ENCODE peak calls at places on chromosomes 11 and 22, in eight cellular contexts. D is K562, X is A549, N is GM12878, A is left ventricle myocardium inferior, O is PC-9, G is vagina, M is cardiac muscle cell. V is an unnamed sample.

GRCh38 chr11:121814962-121815361 is 301.1 kb downstream of the BLID start:
- DNase-seq in X (no peak), G (no peak), A (no peak), D (no peak), M (no peak), N (no peak), O (no peak), V (no peak)

GRCh38 chr11:534592-535518 is 521 bp downstream of the HRAS start:
- DNase-seq in O (peak; percentile 51), G (no peak), N (no peak), M (peak; percentile 16), D (no peak), A (peak; percentile 26), X (peak; percentile 35), V (peak; percentile 43)

GRCh38 chr11:12376259-12376971 is 956 bp upstream of the PARVA start:
- DNase-seq in X (no peak), N (no peak), A (peak; percentile 50), D (no peak), M (peak; percentile 90), G (no peak), O (no peak), V (peak; percentile 14)

GRCh38 chr11:32839308-32839707 is 9.6 kb downstream of the PRRG4 start:
- DNase-seq in N (no peak), X (no peak), A (no peak), M (no peak), O (no peak), D (no peak), G (no peak), V (no peak)

GRCh38 chr11:104876838-104877500 is 21.3 kb downstream of the CASP12 start:
- DNase-seq in N (no peak), X (no peak), M (no peak), O (no peak), A (no peak), D (no peak), G (no peak), V (no peak)

GRCh38 chr11:104964247-104964646 is 4.1 kb downstream of the CASP4 start:
- DNase-seq in X (no peak), A (no peak), O (no peak), D (no peak), N (no peak), M (no peak), G (no peak), V (no peak)

GRCh38 chr22:35863432-35863831 is 145.8 kb downstream of the APOL5 start:
- DNase-seq in N (no peak), G (no peak), X (no peak), A (no peak), D (no peak), M (no peak), O (no peak), V (no peak)

GRCh38 chr11:45085657-45086501 is 60.6 kb upstream of the PRDM11 start:
- DNase-seq in D (no peak), O (no peak), N (no peak), G (no peak), M (no peak), A (no peak), X (no peak), V (no peak)

GRCh38 chr11:118219696-118220095 is 5.1 kb downstream of the JAML start:
- DNase-seq in M (no peak), D (no peak), X (no peak), O (no peak), A (no peak), G (no peak), N (no peak), V (no peak)

GRCh38 chr11:133134561-133135173 is 397.6 kb downstream of the OPCML start:
- DNase-seq in O (peak; percentile 24), M (peak; percentile 61), A (peak; percentile 34), X (peak; percentile 8), G (no peak), N (peak; percentile 16), D (peak; percentile 66), V (peak; percentile 67)

GRCh38 chr22:25282671-25283561 is 63.5 kb downstream of the CRYBB2 start:
- DNase-seq in O (no peak), X (no peak), M (no peak), D (no peak), A (no peak), N (no peak), G (no peak), V (peak; percentile 6)

GRCh38 chr11:131938321-131938751 is 567.9 kb downstream of the NTM start:
- DNase-seq in N (peak; percentile 12), D (no peak), G (no peak), A (no peak), O (no peak), M (no peak), X (no peak), V (peak; percentile 78)

GRCh38 chr22:25493794-25494193 is 70.7 kb upstream of the GRK3 start:
- DNase-seq in G (no peak), N (no peak), D (no peak), M (no peak), O (no peak), X (no peak), A (no peak), V (no peak)

GRCh38 chr22:42902875-42903510 is 45.9 kb upstream of the ARFGAP3 start:
- DNase-seq in M (peak; percentile 54), N (no peak), X (no peak), O (no peak), G (no peak), D (no peak), A (no peak), V (no peak)

GRCh38 chr22:20433191-20433590 is 4.4 kb downstream of the SCARF2 start:
- DNase-seq in D (no peak), X (no peak), G (no peak), N (no peak), A (no peak), M (no peak), O (no peak), V (no peak)

GRCh38 chr11:108620958-108621772 is 27.6 kb upstream of the EXPH5 start:
- DNase-seq in X (no peak), O (no peak), M (peak; percentile 33), N (peak; percentile 86), G (no peak), A (no peak), D (no peak), V (no peak)

GRCh38 chr11:1810761-1811160 is 24.0 kb upstream of the SYT8 start:
- DNase-seq in G (no peak), M (no peak), X (no peak), A (no peak), N (no peak), D (no peak), O (no peak), V (no peak)

GRCh38 chr11:61497876-61498275 is 10.7 kb upstream of the LRRC10B start:
- DNase-seq in D (no peak), G (no peak), X (no peak), A (no peak), M (no peak), N (no peak), O (no peak), V (no peak)

GRCh38 chr11:94106699-94107098 is 21.9 kb upstream of the PANX1 start:
- DNase-seq in O (no peak), X (no peak), A (no peak), G (no peak), N (no peak), D (no peak), M (no peak), V (no peak)

GRCh38 chr11:94635072-94635471 is 67.9 kb downstream of the PIWIL4 start:
- DNase-seq in A (no peak), M (no peak), G (no peak), O (no peak), X (no peak), N (no peak), D (no peak), V (no peak)

GRCh38 chr11:31817054-31817620 is 6.0 kb upstream of the PAX6 start:
- DNase-seq in N (no peak), G (no peak), D (peak; percentile 19), M (no peak), O (no peak), X (no peak), A (no peak), V (no peak)

GRCh38 chr11:107999759-108000455 is 8.8 kb upstream of the CUL5 start:
- DNase-seq in M (peak; percentile 71), X (peak; percentile 67), N (peak; percentile 11), G (no peak), O (no peak), D (peak; percentile 59), A (no peak), V (no peak)

GRCh38 chr22:39292002-39292401 is 27.4 kb downstream of the RPL3 start:
- DNase-seq in O (peak; percentile 85), D (no peak), N (no peak), A (no peak), M (no peak), X (no peak), G (no peak), V (no peak)

GRCh38 chr11:3002346-3002745 is 10.2 kb upstream of the NAP1L4 start:
- DNase-seq in X (no peak), O (no peak), G (no peak), N (no peak), D (no peak), A (no peak), M (no peak), V (no peak)
- H3K4me1 ChIP-seq in X (no peaks in the 10 kb centered on the region), O (no peaks in the 10 kb centered on the region), G (peaks cover 28% of the 10 kb centered on the region), N (no peaks in the 10 kb centered on the region), D (no peaks in the 10 kb centered on the region), A (peaks cover 26% of the 10 kb centered on the region), M (no peaks in the 10 kb centered on the region), V (peaks cover 46% of the 10 kb centered on the region)

GRCh38 chr22:50261615-50262459 is at the start of gene MAPK12:
- DNase-seq in X (no peak), N (no peak), O (peak; percentile 53), G (no peak), M (peak; percentile 68), D (peak; percentile 80), A (no peak), V (no peak)
- H3K27ac ChIP-seq in X (peak within 1 kb of the TSS; percentile 98), N (peak within 1 kb of the TSS; percentile 52), O (peak within 1 kb of the TSS; percentile 33), G (peak within 1 kb of the TSS; percentile 44), M (no peak within 1 kb of the TSS), D (peak within 1 kb of the TSS; percentile 76), A (peak within 1 kb of the TSS; percentile 76), V (no peak within 1 kb of the TSS)

DNA sequence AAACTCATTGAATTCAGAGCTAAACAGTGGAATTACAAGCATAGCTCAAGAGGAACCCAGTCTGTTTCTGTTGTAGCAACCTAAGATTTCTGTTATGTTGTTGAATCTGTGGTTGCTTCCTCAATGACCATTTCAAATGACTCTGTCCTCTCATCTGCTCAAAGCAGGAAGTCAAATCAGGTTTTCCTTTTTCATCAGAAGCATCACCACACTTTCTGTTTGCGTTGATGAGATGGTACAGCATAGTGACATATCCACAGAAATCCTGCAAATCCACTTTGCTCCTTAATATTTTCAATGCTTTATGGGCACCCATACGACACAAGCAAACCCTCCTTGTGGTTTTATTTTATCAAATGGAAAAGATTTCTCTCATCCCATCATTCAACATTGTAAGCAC is 12.6 kb upstream of the UCP2 start:
- DNase-seq in A (no peak), G (no peak), D (no peak), M (no peak), N (no peak), O (no peak), X (no peak), V (no peak)
- H3K4me3 ChIP-seq in A (no peak overlapping the region), G (no peak overlapping the region), D (no peak overlapping the region), M (no peak overlapping the region), N (no peak overlapping the region), O (no peak overlapping the region), X (no peak overlapping the region), V (no peak overlapping the region)

DNA sequence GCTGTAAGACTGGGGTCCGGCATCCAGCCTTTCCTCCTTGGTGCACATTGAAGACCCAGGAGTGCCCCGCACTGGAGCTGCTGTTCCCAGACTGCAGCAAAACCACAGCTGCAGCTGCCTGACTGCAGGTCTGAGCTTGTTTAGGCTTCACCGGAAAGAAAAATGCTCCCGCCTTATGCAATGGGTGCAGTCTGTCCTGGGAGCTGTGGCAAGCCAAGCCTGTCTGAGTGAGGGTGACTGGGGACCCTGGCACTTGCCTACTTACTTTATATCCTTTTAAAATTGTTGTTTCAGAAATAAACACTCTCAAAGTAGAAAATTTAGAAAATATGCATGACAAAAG is 23.3 kb upstream of the CD44 start:
- DNase-seq in N (no peak), O (no peak), A (no peak), D (no peak), X (no peak), M (no peak), G (no peak), V (no peak)
- H3K4me1 ChIP-seq in N (peaks cover 50% of the 10 kb centered on the region), O (peaks cover 40% of the 10 kb centered on the region), A (peaks cover 35% of the 10 kb centered on the region), D (peaks cover 16% of the 10 kb centered on the region), X (peaks cover 19% of the 10 kb centered on the region), M (peaks cover 6% of the 10 kb centered on the region), G (peaks cover 36% of the 10 kb centered on the region), V (no peaks in the 10 kb centered on the region)